ENCODE peak calls at places on chromosome 6, in four cellular contexts. One of them, this sample, is unnamed.

GRCh38 chr6:75431379-75431778 is 62.2 kb downstream of the FILIP1 start:
- DNase-seq in HepG2: no peak
- DNase-seq in GM12878: no peak
- DNase-seq in A549: peak
- DNase-seq in this sample: no peak

GRCh38 chr6:20096506-20096905 is 115.8 kb downstream of the MBOAT1 start:
- DNase-seq in GM12878: no peak
- DNase-seq in A549: no peak
- DNase-seq in HepG2: no peak
- DNase-seq in this sample: no peak

GRCh38 chr6:82118150-82118562 is 129.4 kb downstream of the IBTK start:
- DNase-seq in GM12878: no peak
- DNase-seq in HepG2: no peak
- DNase-seq in A549: no peak
- DNase-seq in this sample: no peak

GRCh38 chr6:53347921-53348435 is 772 bp downstream of the ELOVL5 start:
- DNase-seq in A549: peak
- DNase-seq in GM12878: no peak
- DNase-seq in HepG2: peak
- DNase-seq in this sample: peak

GRCh38 chr6:27814665-27815424 is 97.4 kb downstream of the OR2B2 start:
- DNase-seq in A549: peak
- DNase-seq in GM12878: peak
- DNase-seq in HepG2: peak
- DNase-seq in this sample: peak

GRCh38 chr6:33172307-33173227 is 19.7 kb downstream of the COL11A2 start:
- DNase-seq in GM12878: no peak
- DNase-seq in A549: peak
- DNase-seq in HepG2: peak
- DNase-seq in this sample: no peak

GRCh38 chr6:1384549-1385128 is 4.7 kb upstream of the FOXF2 start:
- DNase-seq in A549: no peak
- DNase-seq in HepG2: no peak
- DNase-seq in GM12878: no peak
- DNase-seq in this sample: no peak

GRCh38 chr6:165847407-165848098 is 184.5 kb upstream of the PDE10A start:
- DNase-seq in A549: no peak
- DNase-seq in GM12878: no peak
- DNase-seq in HepG2: no peak
- DNase-seq in this sample: no peak

GRCh38 chr6:28597924-28598323 is 72.2 kb downstream of the GPX5 start:
- DNase-seq in A549: peak
- DNase-seq in GM12878: no peak
- DNase-seq in HepG2: peak
- DNase-seq in this sample: peak

GRCh38 chr6:24807584-24807983 is 8.9 kb upstream of the ARMH2 start:
- DNase-seq in A549: no peak
- DNase-seq in GM12878: no peak
- DNase-seq in HepG2: no peak
- DNase-seq in this sample: no peak

GRCh38 chr6:151098166-151098565 is 141.6 kb upstream of the AKAP12 start:
- DNase-seq in A549: no peak
- DNase-seq in GM12878: no peak
- DNase-seq in HepG2: no peak
- DNase-seq in this sample: no peak

GRCh38 chr6:79170915-79171314 is 63.6 kb downstream of the HMGN3 start:
- DNase-seq in HepG2: no peak
- DNase-seq in GM12878: no peak
- DNase-seq in A549: no peak
- DNase-seq in this sample: no peak

GRCh38 chr6:36851632-36852031 is 12.4 kb upstream of the CPNE5 start:
- DNase-seq in GM12878: no peak
- DNase-seq in HepG2: no peak
- DNase-seq in A549: no peak
- DNase-seq in this sample: no peak

GRCh38 chr6:106974999-106975698 is 620 bp upstream of the CD24 start:
- DNase-seq in GM12878: no peak
- DNase-seq in HepG2: no peak
- DNase-seq in A549: peak
- DNase-seq in this sample: peak

GRCh38 chr6:67766061-67766460 is 869.0 kb upstream of the ADGRB3 start:
- DNase-seq in HepG2: no peak
- DNase-seq in A549: no peak
- DNase-seq in GM12878: no peak
- DNase-seq in this sample: no peak

DNA sequence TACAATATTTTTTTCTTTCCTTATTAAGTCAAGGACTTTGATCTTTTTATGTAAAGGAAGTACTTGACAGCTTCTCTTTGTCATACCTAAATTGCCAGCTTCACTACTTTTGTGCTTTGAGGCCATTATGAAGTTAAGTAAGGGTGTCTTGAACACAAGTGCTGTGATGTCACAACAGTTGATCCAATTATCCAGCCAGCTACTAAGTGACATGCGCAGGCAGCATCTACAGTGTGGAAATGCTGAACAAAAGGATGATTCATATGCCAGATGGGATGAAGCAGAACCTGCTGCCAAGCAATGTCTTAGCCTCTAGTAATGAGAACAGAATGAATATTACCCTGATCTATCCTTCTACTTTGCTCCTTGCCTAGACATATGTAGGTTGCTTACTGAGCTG is 68.3 kb upstream of the TMEM244 start:
- DNase-seq in GM12878: no peak
- DNase-seq in HepG2: no peak
- DNase-seq in A549: peak
- DNase-seq in this sample: no peak
- TF ChIP-seq PBX3 in GM12878: no peak
- TF ChIP-seq PBX3 in HepG2: no peak
- TF ChIP-seq PBX3 in A549: no peak
- TF ChIP-seq PBX3 in this sample: peak

GRCh38 chr6:152635949-152636674 is 1.1 kb downstream of the SYNE1 start:
- DNase-seq in GM12878: no peak
- DNase-seq in HepG2: no peak
- DNase-seq in A549: no peak
- DNase-seq in this sample: peak

GRCh38 chr6:152637422-152638047 is 373 bp upstream of the SYNE1 start:
- DNase-seq in GM12878: no peak
- DNase-seq in A549: peak
- DNase-seq in HepG2: no peak
- DNase-seq in this sample: no peak

GRCh38 chr6:152632383-152632782 is 4.8 kb downstream of the SYNE1 start:
- DNase-seq in A549: no peak
- DNase-seq in HepG2: no peak
- DNase-seq in GM12878: no peak
- DNase-seq in this sample: no peak

GRCh38 chr6:152636675-152637421 is at the start of gene SYNE1:
- DNase-seq in HepG2: no peak
- DNase-seq in GM12878: no peak
- DNase-seq in A549: peak
- DNase-seq in this sample: peak

DNA sequence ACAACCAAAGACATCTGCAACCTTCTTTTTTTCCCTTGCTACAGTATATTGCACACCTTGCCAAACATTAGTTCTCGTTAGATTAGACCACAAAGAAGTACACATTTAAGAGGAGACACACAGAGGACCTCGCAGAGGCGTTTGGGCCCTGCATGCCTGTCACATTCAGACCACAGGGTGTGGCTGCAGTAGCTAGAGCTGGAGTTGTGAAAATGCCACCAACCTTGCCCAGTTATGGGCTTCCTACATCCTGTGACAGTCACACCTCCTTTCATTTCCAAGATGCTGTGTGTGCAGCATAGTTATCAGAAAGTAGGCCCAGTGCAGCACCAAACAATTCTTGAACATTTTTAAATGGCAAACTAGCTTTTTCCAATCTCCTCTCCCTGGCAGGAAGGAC is 2.4 kb downstream of the SYNE1 start:
- DNase-seq in HepG2: no peak
- DNase-seq in A549: no peak
- DNase-seq in GM12878: no peak
- DNase-seq in this sample: no peak
- TF ChIP-seq PBX3 in HepG2: no peak
- TF ChIP-seq PBX3 in A549: no peak
- TF ChIP-seq PBX3 in GM12878: no peak
- TF ChIP-seq PBX3 in this sample: no peak

DNA sequence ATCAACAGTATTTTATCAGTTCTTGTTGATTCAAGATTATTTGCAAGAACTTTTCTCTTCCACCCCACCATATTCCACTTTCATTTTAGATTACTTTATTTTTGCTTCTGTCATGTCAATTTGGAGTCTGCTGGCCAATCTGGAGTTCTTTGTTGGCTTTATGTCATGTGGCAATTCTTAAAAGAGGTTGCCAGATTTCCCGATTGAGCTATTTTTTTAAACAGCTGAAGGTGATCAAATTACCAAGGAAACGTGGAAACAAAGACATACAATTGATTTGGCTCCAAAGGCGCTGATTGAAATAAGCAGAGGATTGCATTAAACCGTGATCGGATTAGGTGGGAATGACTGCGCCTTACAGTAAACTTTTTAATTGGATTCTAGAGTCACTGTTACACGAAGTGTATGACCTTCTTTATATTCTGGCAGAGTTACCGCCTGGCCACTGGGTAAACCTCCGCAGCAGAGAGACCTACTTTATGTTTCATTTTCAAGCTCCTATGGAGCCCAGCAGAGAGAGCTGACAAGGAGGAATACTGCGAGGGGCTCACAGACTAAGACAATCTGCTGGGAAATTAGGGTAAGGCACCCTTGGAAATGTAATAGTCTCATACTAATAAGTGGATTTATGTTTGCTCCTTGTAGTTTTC is 37.9 kb downstream of the SIM1 start:
- DNase-seq in A549: no peak
- DNase-seq in GM12878: no peak
- DNase-seq in HepG2: no peak
- DNase-seq in this sample: no peak
- TF ChIP-seq PBX3 in A549: no peak
- TF ChIP-seq PBX3 in GM12878: no peak
- TF ChIP-seq PBX3 in HepG2: no peak
- TF ChIP-seq PBX3 in this sample: no peak

GRCh38 chr6:21800330-21800729 is 206.8 kb downstream of the SOX4 start:
- DNase-seq in GM12878: no peak
- DNase-seq in HepG2: no peak
- DNase-seq in A549: no peak
- DNase-seq in this sample: no peak

GRCh38 chr6:21802611-21802899 is 209.0 kb downstream of the SOX4 start:
- DNase-seq in HepG2: no peak
- DNase-seq in GM12878: no peak
- DNase-seq in A549: no peak
- DNase-seq in this sample: no peak

GRCh38 chr6:21801786-21802610 is 208.4 kb downstream of the SOX4 start:
- DNase-seq in GM12878: no peak
- DNase-seq in HepG2: no peak
- DNase-seq in A549: no peak
- DNase-seq in this sample: no peak

GRCh38 chr6:21798468-21798867 is 204.9 kb downstream of the SOX4 start:
- DNase-seq in GM12878: no peak
- DNase-seq in A549: no peak
- DNase-seq in HepG2: no peak
- DNase-seq in this sample: no peak

DNA sequence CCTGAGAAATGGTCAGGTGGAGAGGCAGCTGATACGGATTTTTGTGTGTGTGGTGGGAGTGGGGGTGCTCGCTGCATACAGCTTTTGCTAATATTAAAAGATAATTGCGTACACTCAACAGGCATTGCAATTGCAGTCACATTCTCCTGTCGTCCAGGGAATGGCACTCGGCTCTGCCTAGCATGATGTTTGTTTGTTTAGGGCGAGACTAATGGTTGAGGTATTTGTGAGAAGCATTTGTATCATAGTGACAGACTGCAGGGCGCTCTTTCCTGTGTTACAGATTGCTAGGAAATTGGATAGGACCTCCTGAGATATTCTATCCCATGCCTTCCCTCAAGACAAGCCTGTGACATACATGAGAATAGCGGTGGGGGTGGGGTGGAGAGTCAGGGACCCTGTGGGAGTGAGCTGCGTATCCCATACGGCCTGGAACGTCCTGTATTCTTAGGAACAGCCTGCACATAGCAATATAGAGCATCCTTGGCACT is 207.4 kb downstream of the SOX4 start:
- DNase-seq in HepG2: peak
- DNase-seq in A549: peak
- DNase-seq in GM12878: no peak
- DNase-seq in this sample: no peak
- TF ChIP-seq PBX3 in HepG2: no peak
- TF ChIP-seq PBX3 in A549: no peak
- TF ChIP-seq PBX3 in GM12878: no peak
- TF ChIP-seq PBX3 in this sample: no peak

GRCh38 chr6:80608881-80609280 is 502.4 kb downstream of the BCKDHB start:
- DNase-seq in GM12878: no peak
- DNase-seq in A549: no peak
- DNase-seq in HepG2: no peak
- DNase-seq in this sample: no peak

GRCh38 chr6:80610821-80611220 is 504.4 kb downstream of the BCKDHB start:
- DNase-seq in A549: peak
- DNase-seq in GM12878: no peak
- DNase-seq in HepG2: no peak
- DNase-seq in this sample: no peak

GRCh38 chr6:80607814-80608391 is 501.4 kb downstream of the BCKDHB start:
- DNase-seq in A549: peak
- DNase-seq in HepG2: no peak
- DNase-seq in GM12878: no peak
- DNase-seq in this sample: no peak

GRCh38 chr6:80605165-80605989 is 498.9 kb downstream of the BCKDHB start:
- DNase-seq in A549: peak
- DNase-seq in HepG2: peak
- DNase-seq in GM12878: no peak
- DNase-seq in this sample: peak
- TF ChIP-seq PBX3 in A549: no peak
- TF ChIP-seq PBX3 in HepG2: no peak
- TF ChIP-seq PBX3 in GM12878: no peak
- TF ChIP-seq PBX3 in this sample: no peak

GRCh38 chr6:138085839-138086222 is 21.4 kb downstream of the PERP start:
- DNase-seq in A549: no peak
- DNase-seq in GM12878: no peak
- DNase-seq in HepG2: peak
- DNase-seq in this sample: no peak

GRCh38 chr6:138089325-138089724 is 17.9 kb downstream of the PERP start:
- DNase-seq in HepG2: no peak
- DNase-seq in A549: no peak
- DNase-seq in GM12878: no peak
- DNase-seq in this sample: no peak

GRCh38 chr6:138086573-138087196 is 20.5 kb downstream of the PERP start:
- DNase-seq in A549: peak
- DNase-seq in GM12878: no peak
- DNase-seq in HepG2: peak
- DNase-seq in this sample: no peak

GRCh38 chr6:138087549-138087948 is 19.7 kb downstream of the PERP start:
- DNase-seq in GM12878: no peak
- DNase-seq in A549: peak
- DNase-seq in HepG2: peak
- DNase-seq in this sample: no peak

DNA sequence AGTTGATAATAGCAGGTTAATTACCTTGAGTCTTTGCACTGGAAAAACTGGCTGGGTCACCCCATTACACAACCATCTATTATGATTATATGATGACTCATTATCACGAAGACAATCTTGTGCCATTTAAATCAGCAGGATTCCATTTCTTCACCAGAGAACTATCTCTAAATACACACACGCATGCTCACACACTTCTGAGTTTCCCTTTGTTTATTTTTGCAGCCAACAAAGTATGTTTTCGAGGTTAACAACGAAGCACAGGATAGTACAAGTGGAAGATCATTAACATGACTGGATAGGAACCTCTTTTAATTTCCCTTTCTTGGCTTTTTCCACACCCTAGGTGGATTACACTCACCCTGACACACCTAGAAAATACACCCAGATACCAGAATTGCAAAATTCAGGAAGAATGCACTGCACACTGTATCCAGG is 18.9 kb downstream of the PERP start:
- DNase-seq in GM12878: no peak
- DNase-seq in HepG2: peak
- DNase-seq in A549: peak
- DNase-seq in this sample: no peak
- TF ChIP-seq PBX3 in GM12878: no peak
- TF ChIP-seq PBX3 in HepG2: no peak
- TF ChIP-seq PBX3 in A549: no peak
- TF ChIP-seq PBX3 in this sample: no peak

This sample was measured in SK-N-SH.